ENCODE peak calls at places on chromosomes 7 and 10, in seven cellular contexts. K is GM23248, G is hepatocyte, B is PC-3, R is neural progenitor cell, V is GM23338, P is SK-N-SH. C is an unnamed sample.

GRCh38 chr7:36348256-36348655 is 41.4 kb upstream of the ANLN start:
- DNase-seq in K (peak; percentile 15), R (no peak), B (no peak), V (no peak), P (no peak), G (no peak), C (no peak)

GRCh38 chr7:56009695-56010094 is 41.5 kb downstream of the PSPH start:
- DNase-seq in K (no peak), P (no peak), R (no peak), V (no peak), B (no peak), G (no peak), C (no peak)

GRCh38 chr10:87861566-87861952 is 1.8 kb downstream of the KLLN start:
- DNase-seq in K (peak; percentile 94), G (peak; percentile 87), B (peak; percentile 84), R (peak; percentile 74), P (no peak), V (peak; percentile 63), C (peak; percentile 82)

GRCh38 chr10:6347391-6347951 is 144.7 kb downstream of the PFKFB3 start:
- DNase-seq in G (no peak), P (no peak), K (peak; percentile 74), B (no peak), V (no peak), R (no peak), C (peak; percentile 75)

GRCh38 chr7:30974605-30975256 is 11.0 kb downstream of the GHRHR start:
- DNase-seq in P (peak; percentile 76), K (peak; percentile 56), B (peak; percentile 69), R (peak; percentile 82), G (peak; percentile 87), V (peak; percentile 88), C (peak; percentile 79)

GRCh38 chr10:43305881-43306280 is 39.0 kb upstream of the RASGEF1A start:
- DNase-seq in R (no peak), B (no peak), P (no peak), G (no peak), K (peak; percentile 30), V (no peak), C (no peak)

GRCh38 chr7:31940167-31940566 is 130.0 kb downstream of the PDE1C start:
- DNase-seq in B (no peak), P (no peak), G (no peak), V (no peak), R (no peak), K (no peak), C (no peak)

GRCh38 chr7:112071856-112072255 is 134.3 kb downstream of the DOCK4 start:
- DNase-seq in B (peak; percentile 35), P (no peak), G (no peak), V (no peak), R (no peak), K (peak; percentile 13), C (no peak)

GRCh38 chr7:6367701-6368211 is 80.0 kb downstream of the DAGLB start:
- DNase-seq in G (peak; percentile 53), P (no peak), R (no peak), B (peak; percentile 33), K (peak; percentile 67), V (no peak), C (no peak)

GRCh38 chr10:112815238-112816032 is 134.6 kb upstream of the TCF7L2 start:
- DNase-seq in R (no peak), P (no peak), B (peak; percentile 64), G (peak; percentile 23), K (peak; percentile 82), V (no peak), C (no peak)

GRCh38 chr7:73615886-73616285 is 8.4 kb downstream of the MLXIPL start:
- DNase-seq in G (no peak), P (no peak), V (peak; percentile 59), B (no peak), K (peak; percentile 25), R (peak; percentile 49), C (peak; percentile 23)

GRCh38 chr10:95279042-95279820 is 11.6 kb downstream of the PDLIM1 start:
- DNase-seq in B (peak; percentile 70), V (no peak), K (peak; percentile 93), P (no peak), G (no peak), R (no peak), C (no peak)

DNA sequence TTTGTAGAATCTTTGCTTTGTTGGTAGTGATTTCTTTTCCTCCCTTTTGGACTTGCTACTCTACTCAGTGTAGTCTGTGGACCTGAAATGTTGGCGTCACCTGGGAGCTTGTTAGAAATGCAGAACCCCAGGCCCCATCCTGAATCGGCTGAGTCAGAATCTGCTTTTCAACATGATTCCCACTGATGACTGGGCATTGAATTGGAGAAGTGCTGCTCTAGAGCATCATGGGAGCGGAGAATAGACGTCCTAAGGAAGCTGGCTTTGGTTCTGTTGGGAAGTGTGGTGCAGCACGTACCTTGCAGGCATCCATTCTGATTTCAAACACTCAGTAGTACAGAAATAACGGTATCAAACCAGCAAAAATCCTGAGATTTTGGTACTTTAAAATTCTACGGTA is 54.7 kb downstream of the RBM33 start:
- DNase-seq in R (no peak), B (no peak), V (no peak), P (no peak), K (no peak), G (no peak), C (no peak)
- TF ChIP-seq EZH2phosphoT487 in R (no peak), B (no peak), V (no peak), P (no peak), K (no peak), G (no peak), C (no peak)

GRCh38 chr7:2604608-2605174 is 27.1 kb upstream of the TTYH3 start:
- DNase-seq in B (no peak), V (no peak), P (peak; percentile 70), R (no peak), K (no peak), G (no peak), C (no peak)
- TF ChIP-seq EZH2phosphoT487 in B (no peak), V (no peak), P (no peak), R (no peak), K (no peak), G (no peak), C (no peak)

DNA sequence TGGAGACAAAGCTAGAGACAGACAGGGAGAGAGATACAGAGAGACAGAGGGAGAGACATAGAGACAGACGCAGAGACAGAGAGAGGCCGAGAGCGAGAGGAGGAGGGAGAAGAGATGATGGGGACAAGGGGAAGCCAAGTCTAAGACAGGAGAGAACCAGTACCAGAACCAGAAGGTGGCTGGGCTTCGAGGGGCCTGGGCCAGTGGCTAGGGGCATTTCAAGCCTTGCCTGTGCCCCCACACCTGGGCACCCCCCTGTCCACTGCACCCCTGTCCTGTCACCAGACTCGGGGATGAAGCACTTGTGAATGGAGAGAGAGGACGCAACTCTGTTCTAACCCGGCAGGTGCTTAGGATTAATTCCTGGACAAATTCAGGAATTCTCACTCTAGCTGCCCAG is 157.1 kb downstream of the WDR37 start:
- DNase-seq in V (no peak), P (no peak), R (no peak), K (no peak), G (no peak), B (no peak), C (no peak)
- TF ChIP-seq EZH2phosphoT487 in V (no peak), P (no peak), R (no peak), K (no peak), G (no peak), B (no peak), C (no peak)

DNA sequence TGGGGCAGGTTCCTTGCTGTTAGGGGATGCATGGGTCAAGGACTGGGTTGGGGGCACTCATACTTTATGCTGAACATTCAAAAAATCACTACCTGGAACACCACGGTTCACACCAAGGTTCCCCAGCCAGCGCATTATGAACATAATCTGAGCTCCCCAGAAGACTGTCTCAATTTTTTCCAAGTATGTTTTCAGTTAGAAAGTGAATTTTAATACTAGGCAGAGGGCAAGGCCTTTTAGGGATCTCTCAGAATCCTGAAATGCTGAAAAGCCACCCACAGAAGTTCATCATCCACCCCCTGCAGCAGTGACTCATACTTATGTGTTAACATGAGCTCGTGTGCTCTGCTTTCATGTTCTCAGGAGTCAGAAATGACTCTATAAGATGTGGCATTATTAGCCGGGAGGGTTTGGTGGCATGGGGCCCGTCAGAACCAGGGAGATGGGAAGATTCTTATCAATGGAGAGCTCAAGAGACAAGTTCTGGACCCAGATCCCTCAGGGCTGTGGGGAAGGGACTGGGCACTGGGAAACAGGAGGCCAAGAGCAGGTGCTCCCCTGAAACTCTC is 185.2 kb upstream of the ITGB1 start:
- DNase-seq in G (no peak), P (no peak), R (no peak), B (peak; percentile 100), V (no peak), K (peak; percentile 95), C (no peak)
- TF ChIP-seq EZH2phosphoT487 in G (no peak), P (no peak), R (no peak), B (no peak), V (no peak), K (peak; percentile 53), C (no peak)

GRCh38 chr7:80781561-80781979 is 137.3 kb downstream of the SEMA3C start:
- DNase-seq in P (no peak), B (peak; percentile 93), V (peak; percentile 13), G (peak; percentile 45), R (peak; percentile 17), K (peak; percentile 81), C (no peak)
- TF ChIP-seq EZH2phosphoT487 in P (no peak), B (no peak), V (no peak), G (no peak), R (no peak), K (no peak), C (no peak)

GRCh38 chr7:98163704-98164478 is 47.3 kb upstream of the BHLHA15 start:
- DNase-seq in R (no peak), P (no peak), V (no peak), G (peak; percentile 54), K (peak; percentile 2), B (peak; percentile 83), C (no peak)
- TF ChIP-seq EZH2phosphoT487 in R (no peak), P (no peak), V (no peak), G (no peak), K (no peak), B (no peak), C (no peak)

GRCh38 chr10:66833023-66833422 is 92.8 kb upstream of the LRRTM3 start:
- DNase-seq in K (no peak), B (peak; percentile 47), V (no peak), R (no peak), P (no peak), G (no peak), C (no peak)

GRCh38 chr10:66828957-66829356 is 96.9 kb upstream of the LRRTM3 start:
- DNase-seq in V (no peak), P (no peak), K (peak; percentile 1), R (no peak), G (peak; percentile 13), B (peak; percentile 99), C (no peak)

GRCh38 chr10:66823301-66823700 is 102.5 kb upstream of the LRRTM3 start:
- DNase-seq in B (no peak), V (peak; percentile 29), G (no peak), P (no peak), K (no peak), R (peak; percentile 46), C (no peak)

GRCh38 chr10:66822801-66823200 is 103.0 kb upstream of the LRRTM3 start:
- DNase-seq in G (no peak), R (peak; percentile 90), P (no peak), K (no peak), V (peak; percentile 44), B (no peak), C (no peak)

DNA sequence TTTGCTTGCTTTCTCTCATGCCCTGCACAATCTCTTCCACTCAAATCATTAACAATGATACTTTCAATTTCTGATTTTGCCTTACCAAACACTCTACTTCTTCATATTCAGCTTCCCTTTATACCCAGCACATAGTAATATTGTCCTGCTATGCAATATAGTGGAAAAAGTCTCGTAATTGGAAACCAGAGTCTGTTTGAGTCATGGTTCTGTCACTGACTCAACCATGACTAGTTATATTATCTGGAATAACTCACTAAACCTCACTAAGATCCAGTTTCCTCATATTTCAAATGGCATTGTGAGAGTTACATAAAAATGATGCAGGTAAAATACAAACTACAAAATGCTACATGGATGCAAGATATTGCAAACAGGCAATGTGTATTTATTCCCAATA is 98.5 kb upstream of the LRRTM3 start:
- DNase-seq in G (no peak), B (peak; percentile 100), R (no peak), P (no peak), V (no peak), K (peak; percentile 64), C (no peak)
- TF ChIP-seq EZH2phosphoT487 in G (no peak), B (no peak), R (no peak), P (no peak), V (no peak), K (no peak), C (no peak)

C was measured in OCI-LY7.